ENCODE peak calls at places on chromosomes 3 and 15, in four cellular contexts. One of them, this sample, is unnamed.

GRCh38 chr3:143600762-143601161 is 247.5 kb downstream of the SLC9A9 start:
- DNase-seq in ACHN: no peak
- DNase-seq in activated B cell treated with CpG ODN at 0.5 μM for 24 hours: no peak
- DNase-seq in iris pigment epithelial cell: peak
- DNase-seq in this sample: no peak

GRCh38 chr3:137259709-137260108 is 301.9 kb downstream of the IL20RB start:
- DNase-seq in activated B cell treated with CpG ODN at 0.5 μM for 24 hours: no peak
- DNase-seq in ACHN: no peak
- DNase-seq in iris pigment epithelial cell: no peak
- DNase-seq in this sample: no peak

GRCh38 chr3:159057621-159058020 is 255.8 kb downstream of the MFSD1 start:
- DNase-seq in ACHN: no peak
- DNase-seq in activated B cell treated with CpG ODN at 0.5 μM for 24 hours: no peak
- DNase-seq in iris pigment epithelial cell: peak
- DNase-seq in this sample: no peak

GRCh38 chr3:72082121-72082715 is 297.3 kb upstream of the PROK2 start:
- DNase-seq in iris pigment epithelial cell: no peak
- DNase-seq in ACHN: no peak
- DNase-seq in activated B cell treated with CpG ODN at 0.5 μM for 24 hours: no peak
- DNase-seq in this sample: no peak

GRCh38 chr3:183411216-183411922 is 17.1 kb downstream of the MCF2L2 start:
- DNase-seq in ACHN: no peak
- DNase-seq in iris pigment epithelial cell: no peak
- DNase-seq in activated B cell treated with CpG ODN at 0.5 μM for 24 hours: no peak
- DNase-seq in this sample: no peak

GRCh38 chr15:96347181-96348111 is 16.9 kb downstream of the NR2F2 start:
- DNase-seq in iris pigment epithelial cell: peak
- DNase-seq in ACHN: no peak
- DNase-seq in activated B cell treated with CpG ODN at 0.5 μM for 24 hours: no peak
- DNase-seq in this sample: no peak

GRCh38 chr15:25832158-25832557 is 31.0 kb downstream of the ATP10A start:
- DNase-seq in ACHN: no peak
- DNase-seq in activated B cell treated with CpG ODN at 0.5 μM for 24 hours: no peak
- DNase-seq in iris pigment epithelial cell: no peak
- DNase-seq in this sample: no peak

GRCh38 chr15:70114226-70114625 is 16.5 kb upstream of the TLE3 start:
- DNase-seq in ACHN: no peak
- DNase-seq in activated B cell treated with CpG ODN at 0.5 μM for 24 hours: no peak
- DNase-seq in iris pigment epithelial cell: peak
- DNase-seq in this sample: no peak